ENCODE peak calls at places on chromosomes 11 and 22, in four cellular contexts. O is HCT116, U is epithelial cell of esophagus, W is AG20443. V is an unnamed sample.

GRCh38 chr22:43789452-43789851 is 22.7 kb downstream of the EFCAB6 start:
- DNase-seq in O (no peak), W (peak), U (peak), V (no peak)

GRCh38 chr22:19292262-19293230 is 1.0 kb upstream of the CLTCL1 start:
- DNase-seq in O (no peak), W (no peak), U (peak), V (peak)

GRCh38 chr22:37202706-37203105 is 9.6 kb downstream of the SSTR3 start:
- DNase-seq in W (no peak), U (no peak), O (no peak), V (no peak)

GRCh38 chr11:82858556-82859091 is 41.6 kb downstream of the PRCP start:
- DNase-seq in U (peak), W (peak), O (no peak), V (no peak)

GRCh38 chr22:41915035-41915782 is at the start of gene SHISA8:
- DNase-seq in U (peak), W (peak), O (no peak), V (no peak)

GRCh38 chr11:19311306-19312030 is 70.7 kb upstream of the E2F8 start:
- DNase-seq in W (peak), U (peak), O (peak), V (no peak)

GRCh38 chr11:68454767-68455166 is 5.8 kb upstream of the PPP6R3 start:
- DNase-seq in W (no peak), U (peak), O (no peak), V (no peak)

GRCh38 chr11:132312161-132312560 is 941.7 kb downstream of the NTM start:
- DNase-seq in O (no peak), W (no peak), U (peak), V (no peak)

GRCh38 chr11:66002648-66003225 is 434 bp downstream of the BANF1 start:
- DNase-seq in U (peak), W (peak), O (no peak), V (peak)

GRCh38 chr22:31637375-31637937 is 24.6 kb downstream of the PISD start:
- DNase-seq in U (no peak), O (no peak), W (no peak), V (no peak)

GRCh38 chr11:119668685-119669084 is 60.3 kb downstream of the NECTIN1 start:
- DNase-seq in O (no peak), U (no peak), W (no peak), V (no peak)

GRCh38 chr22:22167791-22168189 is 76.8 kb upstream of the VPREB1 start:
- DNase-seq in W (no peak), U (no peak), O (no peak), V (no peak)

GRCh38 chr22:25448435-25449051 is 115.9 kb upstream of the GRK3 start:
- DNase-seq in W (peak), U (peak), O (no peak), V (no peak)

GRCh38 chr11:122100222-122101080 is 15.6 kb downstream of the BLID start:
- DNase-seq in O (no peak), U (peak), W (peak), V (peak)

GRCh38 chr11:110176366-110177056 is 83.3 kb downstream of the ZC3H12C start:
- DNase-seq in W (peak), U (no peak), O (no peak), V (no peak)

GRCh38 chr11:19419021-19419750 is 178.4 kb upstream of the E2F8 start:
- DNase-seq in O (no peak), W (peak), U (peak), V (no peak)

GRCh38 chr11:85483861-85484260 is 143.3 kb downstream of the DLG2 start:
- DNase-seq in O (no peak), W (no peak), U (no peak), V (no peak)

GRCh38 chr11:134014502-134014901 is 54.4 kb upstream of the JAM3 start:
- DNase-seq in O (no peak), W (peak), U (no peak), V (no peak)

GRCh38 chr11:116416852-116417251 is 355.9 kb downstream of the BUD13 start:
- DNase-seq in U (no peak), W (no peak), O (no peak), V (no peak)

GRCh38 chr22:42992092-42992491 is 22.9 kb downstream of the PACSIN2 start:
- DNase-seq in U (no peak), O (no peak), W (no peak), V (no peak)

GRCh38 chr11:94417386-94417987 is 16.3 kb upstream of the GPR83 start:
- DNase-seq in U (peak), W (peak), O (peak), V (no peak)

GRCh38 chr22:31586137-31586920 is 75.7 kb downstream of the PISD start:
- DNase-seq in O (no peak), U (no peak), W (no peak), V (peak)

GRCh38 chr11:36131719-36132349 is 157.4 kb downstream of the COMMD9 start:
- DNase-seq in U (peak), O (no peak), W (peak), V (peak)

GRCh38 chr11:26230021-26230420 is 101.9 kb upstream of the ANO3 start:
- DNase-seq in U (peak), W (no peak), O (no peak), V (no peak)

GRCh38 chr11:33663121-33663520 is 37.5 kb downstream of the C11orf91 start:
- DNase-seq in U (no peak), O (no peak), W (no peak), V (no peak)

GRCh38 chr11:86637976-86638375 is 34.4 kb downstream of the ME3 start:
- DNase-seq in W (no peak), O (no peak), U (no peak), V (no peak)

GRCh38 chr22:44587911-44588310 is 89.9 kb upstream of the RTL6 start:
- DNase-seq in O (no peak), U (no peak), W (no peak), V (no peak)

GRCh38 chr11:67248653-67249052 is 17.6 kb upstream of the GRK2 start:
- DNase-seq in U (peak), O (no peak), W (peak), V (peak)

GRCh38 chr22:27488456-27489224 is 312.9 kb downstream of the MN1 start:
- DNase-seq in W (no peak), U (no peak), O (no peak), V (no peak)

GRCh38 chr22:32426881-32427280 is 14.8 kb upstream of the RTCB start:
- DNase-seq in W (no peak), O (no peak), U (no peak), V (no peak)

GRCh38 chr11:92779746-92780145 is 189.7 kb upstream of the MTNR1B start:
- DNase-seq in O (no peak), U (no peak), W (no peak), V (no peak)

GRCh38 chr11:11243790-11244469 is 109.1 kb downstream of the CSNK2A3 start:
- DNase-seq in U (peak), W (peak), O (no peak), V (no peak)

GRCh38 chr11:97349201-97349600 is 959.4 kb downstream of the JRKL start:
- DNase-seq in O (no peak), U (no peak), W (no peak), V (no peak)

GRCh38 chr11:116162541-116163230 is 610.1 kb downstream of the BUD13 start:
- DNase-seq in U (no peak), O (no peak), W (peak), V (no peak)

GRCh38 chr11:112082729-112083128 is 3.8 kb downstream of the TIMM8B start:
- DNase-seq in U (peak), O (no peak), W (peak), V (peak)

GRCh38 chr22:26471522-26471921 is 12.1 kb downstream of the HPS4 start:
- DNase-seq in O (peak), W (peak), U (peak), V (peak)

GRCh38 chr11:16781821-16782220 is 43.4 kb downstream of the C11orf58 start:
- DNase-seq in W (no peak), U (no peak), O (no peak), V (no peak)

GRCh38 chr11:8384199-8384821 is 120.6 kb upstream of the LMO1 start:
- DNase-seq in U (peak), W (no peak), O (no peak), V (no peak)

GRCh38 chr22:47199261-47199948 is 437.0 kb downstream of the TBC1D22A start:
- DNase-seq in W (peak), O (no peak), U (no peak), V (no peak)

GRCh38 chr11:20162824-20163777 is 2.8 kb upstream of the DBX1 start:
- DNase-seq in W (peak), U (peak), O (no peak), V (no peak)